ENCODE peak calls at places on chromosomes 16 and 17, in five cellular contexts. I is K562; B is CD8-positive, alpha-beta T cell; V is HCT116; P is iPS DF 6.9. O is an unnamed sample. For H3K4me1, the result is how much of the 10 kb centered on the place peaks cover.

GRCh38 chr16:53809088-53809951 is 105.4 kb downstream of the FTO start:
- DNase-seq in I (no peak), B (no peak), V (no peak), P (no peak), O (no peak)

GRCh38 chr17:57555636-57556175 is 189.4 kb downstream of the CCDC182 start:
- DNase-seq in I (no peak), B (no peak), V (no peak), P (no peak), O (no peak)

GRCh38 chr16:29926675-29927522 is 873 bp upstream of the KCTD13 start:
- DNase-seq in I (peak), B (no peak), V (no peak), P (no peak), O (no peak)

GRCh38 chr16:8885674-8886592 is 3.8 kb downstream of the LITAFD start:
- DNase-seq in I (no peak), B (no peak), V (no peak), P (no peak), O (no peak)

GRCh38 chr16:58022601-58023371 is 2.8 kb upstream of the MMP15 start:
- DNase-seq in I (no peak), B (no peak), V (no peak), P (no peak), O (no peak)

GRCh38 chr17:64236827-64237403 is 26.1 kb downstream of the TEX2 start:
- DNase-seq in I (no peak), B (no peak), V (peak), P (no peak), O (no peak)

GRCh38 chr17:75046583-75047289 is at the start of the genes ATP5PD and KCTD2:
- DNase-seq in I (peak), B (peak), V (peak), P (peak), O (peak)

GRCh38 chr16:56372013-56372634 is 53.2 kb downstream of the AMFR start:
- DNase-seq in I (no peak), B (no peak), V (no peak), P (no peak), O (no peak)

GRCh38 chr17:28745052-28745776 is 1.4 kb downstream of the TRAF4 start:
- DNase-seq in I (peak), B (peak), V (no peak), P (no peak), O (peak)

GRCh38 chr16:81408409-81408950 is 36.1 kb upstream of the CMIP start:
- DNase-seq in I (no peak), B (no peak), V (no peak), P (no peak), O (no peak)

GRCh38 chr17:47913050-47913449 is 17.0 kb downstream of the SP2 start:
- DNase-seq in I (no peak), B (no peak), V (no peak), P (no peak), O (no peak)

GRCh38 chr17:15377608-15378007 is 36.2 kb upstream of the TEKT3 start:
- DNase-seq in I (no peak), B (no peak), V (peak), P (no peak), O (no peak)

GRCh38 chr17:81338301-81339179 is 43.4 kb upstream of the SLC38A10 start:
- DNase-seq in I (no peak), B (no peak), V (no peak), P (no peak), O (no peak)
- H3K4me1 ChIP-seq in I (half or more), B (under half), V (half or more), P (under half), O (under half)

GRCh38 chr16:11630230-11631056 is 37.8 kb upstream of the SNN start:
- DNase-seq in I (no peak), B (no peak), V (no peak), P (no peak), O (no peak)
- H3K27ac ChIP-seq in I (no peak), B (no peak), V (no peak), P (no peak), O (no peak)

GRCh38 chr17:17832040-17832363 is 4.8 kb downstream of the SREBF1 start:
- DNase-seq in I (no peak), B (no peak), V (no peak), P (no peak), O (no peak)
- H3K4me1 ChIP-seq in I (half or more), B (half or more), V (half or more), P (under half), O (under half)

GRCh38 chr16:87133112-87133850 is 183.9 kb downstream of the C16orf95 start:
- DNase-seq in I (no peak), B (no peak), V (no peak), P (no peak), O (no peak)
- H3K27ac ChIP-seq in I (no peak), B (no peak), V (no peak), P (no peak), O (no peak)

GRCh38 chr17:81290230-81290629 is 4.9 kb downstream of the SLC38A10 start:
- DNase-seq in I (no peak), B (no peak), V (no peak), P (no peak), O (no peak)
- H3K4me1 ChIP-seq in I (half or more), B (under half), V (under half), P (under half), O (under half)

GRCh38 chr17:72408641-72409040 is 287.8 kb downstream of the SOX9 start:
- DNase-seq in I (no peak), B (no peak), V (no peak), P (no peak), O (no peak)

GRCh38 chr17:72409405-72410002 is 288.7 kb downstream of the SOX9 start:
- DNase-seq in I (no peak), B (no peak), V (no peak), P (no peak), O (no peak)

GRCh38 chr17:72407336-72408121 is 286.7 kb downstream of the SOX9 start:
- DNase-seq in I (no peak), B (no peak), V (peak), P (no peak), O (no peak)

GRCh38 chr17:72406501-72406900 is 285.7 kb downstream of the SOX9 start:
- DNase-seq in I (no peak), B (no peak), V (no peak), P (no peak), O (no peak)

DNA sequence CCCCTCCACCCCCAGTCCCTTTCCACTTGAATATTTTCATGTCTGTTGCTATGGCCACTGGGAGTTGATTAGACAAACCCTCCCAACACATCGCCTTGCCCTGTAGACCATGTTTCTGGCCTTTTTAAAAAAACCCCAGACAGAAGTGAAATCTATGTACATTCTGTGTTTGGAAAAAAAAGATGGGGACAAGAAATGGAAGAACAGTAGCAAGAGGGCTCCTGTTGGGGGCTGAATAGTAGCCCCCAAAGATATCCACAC is 287.2 kb downstream of the SOX9 start:
- DNase-seq in I (no peak), B (no peak), V (no peak), P (no peak), O (no peak)
- H3K27ac ChIP-seq in I (no peak), B (no peak), V (peak), P (no peak), O (no peak)

O was measured in naive thymus-derived CD4-positive, alpha-beta T cell.